ENCODE peak calls at places on chromosomes 12 and 14, in four cellular contexts. V, K, P and N are unnamed samples.

GRCh38 chr12:113296557-113297213 is 38.2 kb downstream of the SLC8B1 start:
- DNase-seq in V (no peak), K (no peak), P (no peak), N (no peak)

GRCh38 chr14:34165847-34166340 is 215.0 kb upstream of the EGLN3 start:
- DNase-seq in V (no peak), K (no peak), P (no peak), N (no peak)

GRCh38 chr12:2618291-2618995 is 176.3 kb upstream of the FKBP4 start:
- DNase-seq in V (no peak), K (no peak), P (no peak), N (no peak)

GRCh38 chr14:49745191-49745590 is 22.8 kb upstream of the KLHDC2 start:
- DNase-seq in V (no peak), K (no peak), P (no peak), N (no peak)

GRCh38 chr12:93662961-93663728 is 14.0 kb upstream of the CRADD start:
- DNase-seq in V (no peak), K (no peak), P (peak), N (no peak)

GRCh38 chr12:69649529-69649928 is 38.8 kb upstream of the LRRC10 start:
- DNase-seq in V (no peak), K (no peak), P (no peak), N (no peak)

GRCh38 chr12:56324196-56324595 is 8.4 kb upstream of the CNPY2 start:
- DNase-seq in V (no peak), K (no peak), P (no peak), N (no peak)

GRCh38 chr12:52254965-52255751 is 19.3 kb upstream of the KRT86 start:
- DNase-seq in V (no peak), K (no peak), P (no peak), N (no peak)

GRCh38 chr12:65039306-65039705 is 81.8 kb downstream of the WIF1 start:
- DNase-seq in V (no peak), K (no peak), P (no peak), N (no peak)

GRCh38 chr12:78938341-78939084 is 73.9 kb downstream of the SYT1 start:
- DNase-seq in V (no peak), K (no peak), P (peak), N (no peak)

GRCh38 chr14:53247596-53248370 is 94.7 kb upstream of the DDHD1 start:
- DNase-seq in V (no peak), K (no peak), P (no peak), N (no peak)